ENCODE peak calls at places on chromosomes 11 and 22, in nine cellular contexts. V, U, K, M, A, J, W, O and T are unnamed samples.

GRCh38 chr11:7056828-7057513 is 31.8 kb upstream of the RBMXL2 start:
- DNase-seq in U (no peak), V (peak; percentile 64), O (no peak), M (peak; percentile 37), A (no peak), K (no peak), W (no peak), J (no peak), T (no peak)

GRCh38 chr11:95790933-95791247 is 592 bp downstream of the CEP57 start:
- DNase-seq in K (peak; percentile 74), V (peak; percentile 60), U (peak; percentile 85), M (peak; percentile 72), O (peak; percentile 84), A (peak; percentile 65), W (no peak), J (peak; percentile 57), T (no peak)

GRCh38 chr11:122656073-122656630 is 630 bp downstream of the UBASH3B start:
- DNase-seq in A (peak; percentile 65), U (peak; percentile 82), V (peak; percentile 79), O (peak; percentile 33), K (peak; percentile 70), M (peak; percentile 63), W (no peak), J (peak; percentile 59), T (peak; percentile 42)

GRCh38 chr22:23898006-23898974 is 4.1 kb downstream of the MIF start:
- DNase-seq in W (no peak), U (no peak), M (no peak), K (no peak), J (no peak), O (no peak), V (no peak), A (no peak), T (no peak)

GRCh38 chr22:42905702-42906183 is 48.7 kb upstream of the ARFGAP3 start:
- DNase-seq in W (no peak), V (peak; percentile 61), M (no peak), U (peak; percentile 89), O (peak; percentile 60), K (peak; percentile 4), J (no peak), A (no peak), T (no peak)

GRCh38 chr11:65553301-65554001 is 4.7 kb downstream of the LTBP3 start:
- DNase-seq in V (no peak), O (no peak), W (no peak), K (no peak), J (no peak), M (no peak), U (peak; percentile 77), A (no peak), T (no peak)

GRCh38 chr11:107740256-107740655 is 28.4 kb upstream of the SLN start:
- DNase-seq in K (no peak), J (peak; percentile 36), A (no peak), O (no peak), U (no peak), V (no peak), W (no peak), M (no peak), T (no peak)

GRCh38 chr22:41447435-41448188 is 1.0 kb upstream of the TOB2 start:
- DNase-seq in A (peak; percentile 48), U (peak; percentile 91), J (peak; percentile 60), M (peak; percentile 71), K (peak; percentile 45), W (no peak), V (peak; percentile 74), O (peak; percentile 68), T (peak; percentile 58)

GRCh38 chr22:49747705-49748104 is 80.0 kb downstream of the BRD1 start:
- DNase-seq in M (no peak), K (no peak), A (no peak), W (no peak), O (no peak), J (no peak), V (no peak), U (no peak), T (no peak)

GRCh38 chr11:96340555-96340885 is 2.5 kb downstream of the MAML2 start:
- DNase-seq in O (no peak), K (peak; percentile 22), W (no peak), U (no peak), M (peak; percentile 48), A (no peak), V (no peak), J (no peak), T (no peak)

GRCh38 chr11:64542172-64543125 is 48.6 kb upstream of the SLC22A12 start:
- DNase-seq in J (no peak), V (no peak), K (peak; percentile 80), M (no peak), W (no peak), O (no peak), U (peak; percentile 58), A (no peak), T (no peak)

DNA sequence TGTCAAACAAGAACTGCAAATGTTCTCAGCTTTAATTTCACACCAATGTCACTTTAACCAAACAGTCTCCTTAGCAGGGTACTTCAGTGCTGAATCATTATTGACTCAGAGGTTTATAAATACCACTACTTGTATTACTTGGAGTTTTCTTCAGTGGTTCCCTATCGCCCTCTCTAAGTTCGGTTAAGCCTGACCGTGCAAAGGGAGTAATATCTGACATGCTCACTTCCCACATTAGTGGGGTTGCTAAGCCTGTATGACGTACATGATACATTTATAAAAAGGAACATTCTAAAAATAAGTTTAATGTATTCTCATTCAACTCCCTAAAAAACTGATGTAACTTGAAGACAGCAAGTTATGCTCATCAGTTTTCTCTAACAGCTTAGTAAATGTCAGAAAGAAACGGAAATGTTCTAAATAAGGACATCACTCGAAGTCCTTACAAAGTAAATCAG is 93.1 kb upstream of the ZC3H12C start:
- DNase-seq in J (peak; percentile 99), A (peak; percentile 93), K (peak; percentile 73), U (no peak), M (peak; percentile 86), W (peak; percentile 85), V (peak; percentile 24), O (no peak), T (no peak)
- TF ChIP-seq CTCF in J (no peak), A (no peak), K (no peak), U (no peak), M (no peak), W (no peak), V (no peak), O (no peak), T (no peak)

DNA sequence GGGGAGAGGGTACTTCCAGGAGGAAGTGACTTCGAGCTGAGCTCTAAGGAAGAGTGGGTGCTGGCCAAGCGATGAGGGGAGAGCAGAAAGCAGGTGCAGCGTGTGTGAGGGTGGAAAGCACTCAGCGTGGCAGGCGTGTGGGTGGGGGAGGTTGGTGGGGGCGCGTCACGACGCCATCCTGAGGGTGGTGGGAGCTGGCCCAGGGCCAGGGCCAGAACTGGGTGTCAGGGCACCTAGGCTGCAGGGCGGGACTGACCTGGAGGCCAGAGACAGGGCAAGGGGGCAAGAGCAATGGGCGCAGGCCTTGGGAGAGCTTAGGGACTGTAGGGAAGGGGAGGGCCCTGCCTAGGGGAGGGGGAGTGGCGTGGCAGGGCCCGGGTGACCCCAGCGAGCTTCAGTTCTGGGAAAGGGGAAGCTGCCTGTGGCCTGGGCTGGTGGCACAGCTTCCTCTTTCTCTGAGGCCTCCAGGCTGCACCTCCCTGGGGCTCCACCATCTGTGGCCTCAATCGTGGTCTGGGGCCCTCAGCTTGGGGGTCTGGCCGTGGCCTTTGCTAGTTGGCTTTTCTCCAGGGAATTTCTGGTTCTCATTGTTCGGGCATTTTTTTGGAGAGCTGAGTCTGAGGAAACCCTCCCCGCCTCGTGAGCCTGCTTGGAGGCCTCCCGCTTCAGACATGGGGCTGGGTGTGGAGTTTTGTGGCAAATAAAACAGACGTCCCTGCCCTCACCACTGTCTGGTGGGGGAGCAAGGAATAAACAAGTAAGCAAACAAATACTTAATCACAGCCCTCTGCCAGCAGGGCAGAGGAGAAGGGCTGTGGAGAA is 8.9 kb downstream of the RELT start:
- DNase-seq in M (no peak), W (no peak), J (no peak), K (no peak), V (peak; percentile 53), A (no peak), O (peak; percentile 74), U (peak; percentile 81), T (no peak)
- H3K27ac ChIP-seq in M (no peak overlapping the region), W (no peak overlapping the region), J (no peak overlapping the region), K (no peak overlapping the region), V (peak overlapping the region; percentile 43), A (no peak overlapping the region), O (peak overlapping the region; percentile 77), U (no peak overlapping the region), T (peak overlapping the region; percentile 68)

GRCh38 chr22:22392131-22392530 is 116.4 kb downstream of the ZNF280B start:
- DNase-seq in A (no peak), O (no peak), M (no peak), U (no peak), V (no peak), W (no peak), J (no peak), K (no peak), T (no peak)

GRCh38 chr22:22388055-22388454 is 120.5 kb downstream of the ZNF280B start:
- DNase-seq in A (no peak), W (no peak), K (no peak), M (no peak), U (no peak), J (no peak), V (no peak), O (no peak), T (no peak)

GRCh38 chr22:22388494-22388893 is 120.0 kb downstream of the ZNF280B start:
- DNase-seq in W (no peak), V (no peak), O (no peak), K (no peak), J (no peak), U (no peak), A (no peak), M (no peak), T (no peak)

GRCh38 chr22:22391543-22391942 is 117.0 kb downstream of the ZNF280B start:
- DNase-seq in U (no peak), W (no peak), V (no peak), K (no peak), M (no peak), J (no peak), O (no peak), A (no peak), T (no peak)

GRCh38 chr22:22390989-22391388 is 117.6 kb downstream of the ZNF280B start:
- DNase-seq in O (no peak), M (no peak), U (no peak), J (no peak), V (no peak), A (no peak), W (no peak), K (no peak), T (no peak)
- TF ChIP-seq CTCF in O (no peak), M (no peak), U (no peak), J (no peak), V (no peak), A (no peak), W (no peak), K (no peak), T (no peak)

DNA sequence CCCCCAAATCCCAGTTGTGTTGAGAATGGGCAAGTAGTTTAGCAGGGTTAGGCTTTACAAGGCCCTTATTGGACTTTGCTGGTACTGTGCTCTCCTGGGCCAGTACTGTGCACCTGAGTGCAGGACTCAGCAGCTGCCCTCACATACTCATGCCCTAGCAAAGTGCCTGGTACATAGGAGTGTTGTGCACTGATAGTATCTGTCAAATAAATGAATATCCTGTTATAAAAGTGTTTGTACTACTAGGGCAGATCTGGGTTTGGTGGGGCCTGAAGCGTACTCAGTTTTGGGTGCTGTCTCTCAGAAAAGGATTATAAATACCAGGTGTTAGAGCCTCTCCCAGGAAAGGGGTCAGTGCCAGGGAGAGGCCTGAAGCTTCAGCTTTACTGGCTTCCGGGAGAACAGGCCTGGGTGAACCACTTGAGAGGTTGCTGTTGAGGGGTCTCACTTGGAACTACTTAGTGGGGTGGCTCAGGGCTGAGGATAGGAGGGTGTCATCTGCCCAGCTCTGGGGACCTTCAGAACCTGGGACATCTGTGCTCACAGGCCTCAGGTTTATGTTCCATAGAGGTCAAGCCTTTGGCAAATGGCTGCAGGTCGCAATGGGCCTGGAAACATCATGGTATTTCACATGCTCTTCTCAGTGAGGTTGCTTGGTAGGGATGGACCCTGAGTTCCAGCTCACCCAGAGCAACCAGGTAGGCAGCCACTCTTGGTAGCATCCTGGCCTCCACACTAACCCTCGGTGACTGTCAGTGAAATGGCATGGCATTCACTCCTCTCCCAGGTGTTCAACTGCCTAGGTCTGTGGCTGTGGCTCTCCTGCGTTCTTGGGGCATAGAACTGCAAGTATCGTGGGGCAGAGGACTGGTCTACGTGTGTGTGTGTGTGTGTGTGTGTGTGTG is 106.1 kb downstream of the ZBTB16 start:
- DNase-seq in U (no peak), K (no peak), A (no peak), M (no peak), W (no peak), V (no peak), O (no peak), J (no peak), T (no peak)
- H3K27ac ChIP-seq in U (peak overlapping the region; percentile 91), K (no peak overlapping the region), A (no peak overlapping the region), M (no peak overlapping the region), W (no peak overlapping the region), V (peak overlapping the region; percentile 1), O (peak overlapping the region; percentile 91), J (no peak overlapping the region), T (peak overlapping the region; percentile 98)